ENCODE peak calls at places on chromosomes 3 and 15, in eight cellular contexts. C is cardiac muscle cell, K is prostate gland, Z is uterus, Q is IMR-90, B is right atrium auricular region, V is dorsolateral prefrontal cortex, L is left ventricle myocardium inferior. H is an unnamed sample.

GRCh38 chr3:75048650-75049049 is 434.2 kb upstream of the CNTN3 start:
- DNase-seq in V (no peak), K (no peak), L (no peak), B (no peak), Z (no peak), C (no peak), Q (peak), H (peak)

GRCh38 chr15:73632670-73633058 is 525 bp downstream of the NPTN start:
- DNase-seq in C (no peak), Z (peak), B (no peak), Q (no peak), V (no peak), K (no peak), L (peak), H (no peak)

GRCh38 chr15:80844011-80844732 is 65.0 kb downstream of the CEMIP start:
- DNase-seq in C (peak), K (no peak), L (no peak), Z (no peak), V (no peak), B (no peak), Q (peak), H (peak)

GRCh38 chr3:132870596-132870995 is 148.4 kb upstream of the NPHP3 start:
- DNase-seq in L (no peak), C (no peak), K (no peak), B (no peak), Q (no peak), V (no peak), Z (no peak), H (no peak)

GRCh38 chr3:64222501-64222900 is 2.8 kb downstream of the PRICKLE2 start:
- DNase-seq in V (no peak), Z (no peak), C (no peak), L (no peak), B (no peak), Q (no peak), K (no peak), H (no peak)

GRCh38 chr3:124676236-124676635 is 54.0 kb upstream of the UMPS start:
- DNase-seq in B (no peak), Z (no peak), V (no peak), C (peak), Q (peak), L (no peak), K (no peak), H (no peak)

GRCh38 chr3:195753609-195754008 is 32.8 kb downstream of the MUC20 start:
- DNase-seq in K (no peak), L (no peak), Z (no peak), C (no peak), B (no peak), Q (no peak), V (no peak), H (no peak)

GRCh38 chr15:31337352-31338031 is 10.9 kb downstream of the KLF13 start:
- DNase-seq in K (no peak), B (no peak), Z (no peak), V (no peak), C (no peak), Q (no peak), L (no peak), H (no peak)

GRCh38 chr3:133452603-133453313 is 52.9 kb downstream of the BFSP2 start:
- DNase-seq in Q (no peak), C (no peak), L (no peak), B (no peak), K (peak), V (no peak), Z (no peak), H (no peak)

GRCh38 chr15:37370938-37371337 is 270.6 kb upstream of the MEIS2 start:
- DNase-seq in Z (no peak), K (no peak), V (no peak), L (no peak), B (no peak), Q (no peak), C (no peak), H (no peak)

GRCh38 chr15:57419335-57419734 is 43.0 kb downstream of the CGNL1 start:
- DNase-seq in Z (no peak), C (no peak), B (no peak), V (no peak), K (no peak), Q (no peak), L (no peak), H (no peak)

GRCh38 chr15:57421110-57421509 is 44.8 kb downstream of the CGNL1 start:
- DNase-seq in Z (no peak), B (no peak), L (no peak), Q (no peak), C (no peak), K (no peak), V (no peak), H (no peak)

GRCh38 chr15:57421540-57421939 is 45.2 kb downstream of the CGNL1 start:
- DNase-seq in C (no peak), V (no peak), Z (no peak), L (no peak), Q (no peak), K (no peak), B (no peak), H (no peak)

GRCh38 chr15:57415559-57415958 is 39.3 kb downstream of the CGNL1 start:
- DNase-seq in L (peak), Z (no peak), K (no peak), B (peak), V (no peak), Q (no peak), C (peak), H (no peak)

GRCh38 chr15:57418640-57419039 is 42.3 kb downstream of the CGNL1 start:
- DNase-seq in K (no peak), V (no peak), Q (no peak), B (no peak), L (no peak), Z (no peak), C (no peak), H (no peak)
- H3K4me3 ChIP-seq in K (no peak), V (no peak), Q (no peak), B (no peak), L (no peak), Z (no peak), C (no peak), H (no peak)

DNA sequence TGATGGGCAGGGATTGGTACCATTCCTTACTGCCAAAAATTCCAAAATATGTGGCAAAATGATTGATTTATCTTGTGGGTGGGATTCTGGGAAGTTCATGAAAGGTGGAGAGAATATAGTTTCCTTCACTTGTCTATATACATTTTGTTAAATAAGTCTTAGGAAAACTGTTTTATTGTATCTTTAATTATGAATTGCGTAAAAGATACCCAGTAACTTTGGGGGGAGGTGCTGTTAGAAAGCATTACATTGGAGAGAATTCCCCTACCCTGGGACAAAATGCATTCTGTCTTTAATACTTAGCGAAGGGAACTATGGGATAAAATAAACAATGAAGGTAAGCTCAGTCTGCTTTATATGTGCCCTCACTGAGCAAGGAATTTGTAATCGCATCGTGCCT is 4.6 kb downstream of the SETD5 start:
- DNase-seq in Q (no peak), Z (no peak), L (no peak), C (no peak), K (no peak), B (no peak), V (no peak), H (no peak)
- H3K4me3 ChIP-seq in Q (no peak), Z (no peak), L (peak), C (no peak), K (no peak), B (no peak), V (peak), H (no peak)

GRCh38 chr3:12995389-12996180 is 77.6 kb downstream of the IQSEC1 start:
- DNase-seq in Q (no peak), C (no peak), K (no peak), L (no peak), V (no peak), Z (no peak), B (no peak), H (no peak)
- H3K4me3 ChIP-seq in Q (no peak), C (no peak), K (no peak), L (peak), V (peak), Z (no peak), B (no peak), H (no peak)

GRCh38 chr3:59126436-59126835 is 76.6 kb upstream of the CFAP20DC start:
- DNase-seq in K (no peak), V (no peak), L (no peak), C (no peak), Z (no peak), Q (no peak), B (no peak), H (no peak)
- H3K4me3 ChIP-seq in K (no peak), V (no peak), L (no peak), C (no peak), Z (no peak), Q (no peak), B (no peak), H (no peak)

H was measured in bronchial epithelial cell.